ENCODE peak calls at places on chromosomes 5 and 9, in seven cellular contexts. Y is adipocyte; R is A549; J is Kasumi-1; X is AG09319; S is activated naive CD4-positive, alpha-beta T cell; F is effector CD8-positive, alpha-beta T cell. G is an unnamed sample.

GRCh38 chr5:18010053-18010452 is 375.8 kb downstream of the TAF11L14 start:
- DNase-seq in Y (no peak), R (peak), J (no peak), X (no peak), S (no peak), F (no peak), G (no peak)

GRCh38 chr5:16593013-16593412 is 23.8 kb downstream of the RETREG1 start:
- DNase-seq in Y (peak), R (no peak), J (no peak), X (no peak), S (no peak), F (no peak), G (peak)

GRCh38 chr5:78597858-78598415 is 50.6 kb downstream of the LHFPL2 start:
- DNase-seq in Y (peak), R (no peak), J (no peak), X (no peak), S (no peak), F (no peak), G (peak)

GRCh38 chr5:111699324-111699723 is 57.7 kb downstream of the NREP start:
- DNase-seq in Y (peak), R (no peak), J (no peak), X (no peak), S (no peak), F (no peak), G (no peak)

GRCh38 chr5:61275841-61276240 is 56.2 kb upstream of the ZSWIM6 start:
- DNase-seq in Y (peak), R (peak), J (peak), X (peak), S (no peak), F (no peak), G (peak)

GRCh38 chr5:14551211-14551610 is 30.4 kb upstream of the OTULINL start:
- DNase-seq in Y (no peak), R (no peak), J (no peak), X (no peak), S (no peak), F (no peak), G (no peak)

GRCh38 chr9:124281934-124282351 is 24.2 kb downstream of the NEK6 start:
- DNase-seq in Y (no peak), R (no peak), J (peak), X (no peak), S (no peak), F (no peak), G (no peak)

GRCh38 chr5:1881273-1881586 is 1.5 kb downstream of the IRX4 start:
- DNase-seq in Y (no peak), R (peak), J (no peak), X (no peak), S (no peak), F (no peak), G (no peak)

GRCh38 chr9:121962421-121962820 is 130.7 kb downstream of the TTLL11 start:
- DNase-seq in Y (no peak), R (no peak), J (no peak), X (no peak), S (no peak), F (no peak), G (peak)

GRCh38 chr9:132166599-132166998 is 4.7 kb downstream of the NTNG2 start:
- DNase-seq in Y (no peak), R (peak), J (no peak), X (no peak), S (no peak), F (no peak), G (no peak)